ENCODE peak calls at places on chromosomes 4 and X, in five cellular contexts. One of them, this sample, is unnamed.

GRCh38 chr4:156475322-156475721 is 496.3 kb downstream of the PDGFC start:
- DNase-seq in mammary epithelial cell: peak
- DNase-seq in sigmoid colon: no peak
- DNase-seq in stomach: no peak
- DNase-seq in heart right ventricle: no peak
- DNase-seq in this sample: no peak

GRCh38 chrX:100368167-100368566 is 41.9 kb downstream of the PCDH19 start:
- DNase-seq in heart right ventricle: no peak
- DNase-seq in mammary epithelial cell: peak
- DNase-seq in stomach: no peak
- DNase-seq in sigmoid colon: no peak
- DNase-seq in this sample: no peak

GRCh38 chr4:2285665-2286381 is 23.9 kb upstream of the MXD4 start:
- DNase-seq in stomach: no peak
- DNase-seq in sigmoid colon: peak
- DNase-seq in mammary epithelial cell: no peak
- DNase-seq in heart right ventricle: no peak
- DNase-seq in this sample: peak

GRCh38 chr4:23213198-23213597 is 520.5 kb downstream of the GBA3 start:
- DNase-seq in mammary epithelial cell: no peak
- DNase-seq in stomach: no peak
- DNase-seq in heart right ventricle: no peak
- DNase-seq in sigmoid colon: no peak
- DNase-seq in this sample: no peak

GRCh38 chr4:7964459-7964858 is 24.8 kb upstream of the AFAP1 start:
- DNase-seq in heart right ventricle: no peak
- DNase-seq in mammary epithelial cell: no peak
- DNase-seq in stomach: no peak
- DNase-seq in sigmoid colon: no peak
- DNase-seq in this sample: no peak

GRCh38 chr4:14125375-14126129 is 498.0 kb upstream of the BOD1L1 start:
- DNase-seq in sigmoid colon: no peak
- DNase-seq in mammary epithelial cell: no peak
- DNase-seq in heart right ventricle: no peak
- DNase-seq in stomach: no peak
- DNase-seq in this sample: no peak

GRCh38 chrX:46710425-46710824 is 48.5 kb downstream of the SLC9A7 start:
- DNase-seq in stomach: no peak
- DNase-seq in mammary epithelial cell: peak
- DNase-seq in sigmoid colon: no peak
- DNase-seq in heart right ventricle: no peak
- DNase-seq in this sample: no peak

GRCh38 chrX:38935561-38935960 is 134.3 kb downstream of the MID1IP1 start:
- DNase-seq in mammary epithelial cell: no peak
- DNase-seq in heart right ventricle: no peak
- DNase-seq in stomach: no peak
- DNase-seq in sigmoid colon: no peak
- DNase-seq in this sample: no peak

GRCh38 chr4:40369437-40370278 is 34.5 kb downstream of the CHRNA9 start:
- DNase-seq in mammary epithelial cell: no peak
- DNase-seq in sigmoid colon: no peak
- DNase-seq in heart right ventricle: no peak
- DNase-seq in stomach: no peak
- DNase-seq in this sample: no peak

GRCh38 chrX:39204945-39205344 is 403.7 kb downstream of the MID1IP1 start:
- DNase-seq in heart right ventricle: no peak
- DNase-seq in sigmoid colon: no peak
- DNase-seq in mammary epithelial cell: no peak
- DNase-seq in stomach: no peak
- DNase-seq in this sample: no peak

GRCh38 chrX:151510203-151510602 is 53.3 kb upstream of the PASD1 start:
- DNase-seq in sigmoid colon: no peak
- DNase-seq in mammary epithelial cell: no peak
- DNase-seq in stomach: no peak
- DNase-seq in heart right ventricle: no peak
- DNase-seq in this sample: no peak

GRCh38 chrX:151505796-151506195 is 57.7 kb upstream of the PASD1 start:
- DNase-seq in heart right ventricle: no peak
- DNase-seq in stomach: no peak
- DNase-seq in mammary epithelial cell: peak
- DNase-seq in sigmoid colon: no peak
- DNase-seq in this sample: no peak
- TF ChIP-seq CTCF in heart right ventricle: peak
- TF ChIP-seq CTCF in stomach: no peak
- TF ChIP-seq CTCF in mammary epithelial cell: peak
- TF ChIP-seq CTCF in sigmoid colon: no peak
- TF ChIP-seq CTCF in this sample: no peak

DNA sequence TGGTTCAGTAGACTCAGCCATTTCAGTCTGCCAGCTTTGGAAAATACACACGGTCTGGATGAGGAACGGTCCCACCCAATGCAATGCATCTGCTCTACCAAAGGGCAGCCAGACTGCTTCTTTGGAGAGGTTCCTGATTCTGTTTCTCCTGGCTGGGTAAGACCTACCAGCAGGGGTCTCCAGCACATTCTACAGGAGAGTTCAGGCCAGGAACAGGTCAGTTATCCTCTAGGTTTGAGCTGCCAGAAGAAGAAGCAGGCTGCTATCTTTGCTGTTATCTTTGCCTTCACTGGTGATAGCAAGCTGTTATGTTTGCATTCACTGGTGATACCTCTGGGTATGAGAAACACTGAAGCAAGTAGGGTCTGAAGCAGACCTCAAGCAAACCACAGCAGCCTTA is 45.5 kb upstream of the PBDC1 start:
- DNase-seq in mammary epithelial cell: no peak
- DNase-seq in heart right ventricle: no peak
- DNase-seq in sigmoid colon: no peak
- DNase-seq in stomach: no peak
- DNase-seq in this sample: no peak
- TF ChIP-seq CTCF in mammary epithelial cell: no peak
- TF ChIP-seq CTCF in heart right ventricle: no peak
- TF ChIP-seq CTCF in sigmoid colon: no peak
- TF ChIP-seq CTCF in stomach: no peak
- TF ChIP-seq CTCF in this sample: no peak

GRCh38 chr4:116358633-116359222 is 726.6 kb downstream of the TRAM1L1 start:
- DNase-seq in stomach: peak
- DNase-seq in sigmoid colon: no peak
- DNase-seq in mammary epithelial cell: peak
- DNase-seq in heart right ventricle: peak
- DNase-seq in this sample: peak
- TF ChIP-seq CTCF in stomach: peak
- TF ChIP-seq CTCF in sigmoid colon: peak
- TF ChIP-seq CTCF in mammary epithelial cell: peak
- TF ChIP-seq CTCF in heart right ventricle: peak
- TF ChIP-seq CTCF in this sample: peak

GRCh38 chr4:174181827-174182226 is 101.6 kb downstream of the FBXO8 start:
- DNase-seq in mammary epithelial cell: no peak
- DNase-seq in sigmoid colon: no peak
- DNase-seq in heart right ventricle: no peak
- DNase-seq in stomach: no peak
- DNase-seq in this sample: no peak
- TF ChIP-seq CTCF in mammary epithelial cell: no peak
- TF ChIP-seq CTCF in sigmoid colon: no peak
- TF ChIP-seq CTCF in heart right ventricle: no peak
- TF ChIP-seq CTCF in stomach: no peak
- TF ChIP-seq CTCF in this sample: peak

DNA sequence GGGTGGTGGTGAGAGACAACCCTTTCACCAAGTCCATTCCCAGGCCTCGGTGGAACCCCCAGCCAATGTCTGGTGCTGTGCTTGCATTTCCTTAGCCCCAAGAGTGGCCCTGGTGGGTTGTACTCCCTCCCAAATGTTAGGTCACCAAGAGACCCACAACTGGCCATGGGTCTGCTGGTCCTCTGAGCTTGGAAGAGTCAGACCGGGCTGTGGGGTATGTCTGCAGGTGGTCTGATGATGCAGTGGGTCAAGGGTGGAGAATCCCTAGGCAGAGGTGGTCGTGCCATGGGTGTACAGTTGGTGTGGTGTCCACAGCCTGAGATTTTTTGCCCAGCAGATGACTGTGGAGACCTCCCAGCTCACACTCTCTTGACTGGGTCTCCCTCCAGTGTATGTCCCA is 535.7 kb upstream of the CNKSR2 start:
- DNase-seq in stomach: no peak
- DNase-seq in heart right ventricle: no peak
- DNase-seq in mammary epithelial cell: no peak
- DNase-seq in sigmoid colon: peak
- DNase-seq in this sample: no peak
- TF ChIP-seq CTCF in stomach: no peak
- TF ChIP-seq CTCF in heart right ventricle: no peak
- TF ChIP-seq CTCF in mammary epithelial cell: no peak
- TF ChIP-seq CTCF in sigmoid colon: no peak
- TF ChIP-seq CTCF in this sample: no peak

This sample was measured in chondrocyte.